ENCODE peak calls at places on chromosome 22, in six cellular contexts. G is GM12878, F is upper lobe of left lung, I is right cardiac atrium, V is adipocyte, L is Peyer's patch. H is an unnamed sample. For H3K4me1, the result is how much of the 10 kb centered on the place peaks cover.

GRCh38 chr22:30575011-30575671 is 676 bp upstream of the GAL3ST1 start:
- DNase-seq in G (no peak), F (no peak), L (no peak), I (peak), V (no peak), H (peak)

GRCh38 chr22:20610757-20611156 is 103.3 kb downstream of the MED15 start:
- DNase-seq in V (no peak), G (no peak), F (no peak), L (no peak), I (no peak), H (no peak)

GRCh38 chr22:38270091-38270972 is 2.5 kb downstream of the TMEM184B start:
- DNase-seq in V (peak), L (no peak), G (no peak), F (no peak), I (no peak), H (no peak)

GRCh38 chr22:28674121-28674563 is 5.5 kb downstream of the TTC28 start:
- DNase-seq in G (peak), L (peak), I (no peak), F (no peak), V (peak), H (no peak)

GRCh38 chr22:48585916-48586798 is 1241.5 kb downstream of the BRD1 start:
- DNase-seq in L (no peak), V (no peak), F (peak), G (no peak), I (peak), H (no peak)

GRCh38 chr22:19966908-19967750 is 25.5 kb upstream of the TXNRD2 start:
- DNase-seq in L (no peak), V (no peak), G (no peak), F (no peak), I (peak), H (no peak)

GRCh38 chr22:34057726-34058125 is 137.4 kb upstream of the LARGE1 start:
- DNase-seq in L (no peak), I (no peak), G (no peak), V (no peak), F (no peak), H (no peak)

GRCh38 chr22:44281706-44282637 is 30.8 kb downstream of the SHISAL1 start:
- DNase-seq in V (no peak), G (no peak), I (peak), L (no peak), F (no peak), H (no peak)

GRCh38 chr22:17114958-17115235 is 6.3 kb downstream of the TMEM121B start:
- DNase-seq in F (no peak), L (no peak), G (no peak), V (no peak), I (no peak), H (no peak)

GRCh38 chr22:37566329-37566837 is 6.1 kb downstream of the CDC42EP1 start:
- DNase-seq in F (peak), I (peak), V (no peak), G (no peak), L (peak), H (no peak)

GRCh38 chr22:48541401-48542098 is 1286.1 kb downstream of the BRD1 start:
- DNase-seq in G (no peak), L (no peak), V (no peak), I (no peak), F (peak), H (no peak)

GRCh38 chr22:37669586-37669985 is 5.8 kb upstream of the LGALS1 start:
- DNase-seq in I (no peak), F (no peak), G (no peak), L (no peak), V (peak), H (no peak)

GRCh38 chr22:35212020-35212419 is 45.3 kb upstream of the HMGXB4 start:
- DNase-seq in L (no peak), V (peak), I (no peak), G (no peak), F (no peak), H (no peak)

GRCh38 chr22:27952091-27952490 is 33.0 kb upstream of the PITPNB start:
- DNase-seq in G (no peak), L (no peak), I (no peak), V (peak), F (no peak), H (no peak)

GRCh38 chr22:31891366-31892079 is 52.8 kb upstream of the YWHAH start:
- DNase-seq in V (no peak), I (no peak), L (no peak), G (no peak), F (no peak), H (no peak)

GRCh38 chr22:28075260-28075981 is 156.4 kb upstream of the PITPNB start:
- DNase-seq in G (no peak), F (no peak), L (no peak), I (no peak), V (peak), H (peak)

GRCh38 chr22:38756631-38757463 is 1.0 kb upstream of the SUN2 start:
- DNase-seq in F (no peak), G (no peak), I (no peak), V (no peak), L (peak), H (no peak)

GRCh38 chr22:26573026-26573662 is 16.8 kb downstream of the TPST2 start:
- DNase-seq in L (peak), G (no peak), V (peak), I (peak), F (no peak), H (peak)

GRCh38 chr22:49178246-49179005 is 649.2 kb downstream of the BRD1 start:
- DNase-seq in G (no peak), I (no peak), V (no peak), F (peak), L (no peak), H (no peak)

GRCh38 chr22:49807780-49808708 is 19.6 kb downstream of the BRD1 start:
- DNase-seq in G (no peak), L (peak), V (no peak), F (no peak), I (no peak), H (no peak)

GRCh38 chr22:38505595-38506117 is 455 bp downstream of the DDX17 start:
- DNase-seq in F (peak), V (peak), I (peak), G (no peak), L (peak), H (peak)

GRCh38 chr22:38696606-38697005 is 4.1 kb downstream of the JOSD1 start:
- DNase-seq in V (peak), L (no peak), G (no peak), F (no peak), I (no peak), H (peak)

GRCh38 chr22:31639640-31640039 is 22.4 kb downstream of the PISD start:
- DNase-seq in F (no peak), V (no peak), G (no peak), I (peak), L (no peak), H (no peak)

GRCh38 chr22:39317084-39317755 is 2.2 kb downstream of the RPL3 start:
- DNase-seq in L (peak), G (no peak), F (no peak), I (peak), V (no peak), H (no peak)

GRCh38 chr22:33274214-33274828 is 216.1 kb upstream of the SYN3 start:
- DNase-seq in I (no peak), L (peak), F (no peak), V (peak), G (no peak), H (no peak)

GRCh38 chr22:48644108-48644507 is 1183.6 kb downstream of the BRD1 start:
- DNase-seq in G (no peak), I (peak), L (no peak), F (no peak), V (peak), H (no peak)

GRCh38 chr22:19036523-19037273 is 85.5 kb downstream of the DGCR2 start:
- DNase-seq in V (no peak), L (no peak), I (no peak), F (peak), G (no peak), H (no peak)

GRCh38 chr22:38872831-38873248 is 824 bp upstream of the CBX6 start:
- DNase-seq in G (no peak), L (peak), V (peak), I (peak), F (peak), H (peak)

GRCh38 chr22:20206709-20207215 is 55.9 kb upstream of the CCDC188 start:
- DNase-seq in I (no peak), L (peak), F (peak), V (no peak), G (no peak), H (no peak)

GRCh38 chr22:38513063-38513462 is 7.0 kb upstream of the DDX17 start:
- DNase-seq in V (no peak), L (no peak), I (no peak), F (no peak), G (no peak), H (no peak)

GRCh38 chr22:21641417-21641794 is 696 bp upstream of the SDF2L1 start:
- DNase-seq in F (no peak), I (peak), V (peak), L (no peak), G (no peak), H (no peak)

GRCh38 chr22:39308614-39309363 is 10.6 kb downstream of the RPL3 start:
- DNase-seq in G (no peak), F (peak), L (no peak), I (peak), V (peak), H (peak)

GRCh38 chr22:27149886-27150529 is 492.6 kb downstream of the MIAT start:
- DNase-seq in G (no peak), L (no peak), I (no peak), V (no peak), F (no peak), H (no peak)

GRCh38 chr22:17120711-17121234 is 387 bp downstream of the TMEM121B start:
- DNase-seq in I (no peak), V (peak), L (no peak), G (no peak), F (peak), H (no peak)

GRCh38 chr22:32100711-32101110 is 57.6 kb downstream of the SLC5A1 start:
- DNase-seq in G (no peak), L (no peak), F (no peak), V (no peak), I (no peak), H (no peak)

DNA sequence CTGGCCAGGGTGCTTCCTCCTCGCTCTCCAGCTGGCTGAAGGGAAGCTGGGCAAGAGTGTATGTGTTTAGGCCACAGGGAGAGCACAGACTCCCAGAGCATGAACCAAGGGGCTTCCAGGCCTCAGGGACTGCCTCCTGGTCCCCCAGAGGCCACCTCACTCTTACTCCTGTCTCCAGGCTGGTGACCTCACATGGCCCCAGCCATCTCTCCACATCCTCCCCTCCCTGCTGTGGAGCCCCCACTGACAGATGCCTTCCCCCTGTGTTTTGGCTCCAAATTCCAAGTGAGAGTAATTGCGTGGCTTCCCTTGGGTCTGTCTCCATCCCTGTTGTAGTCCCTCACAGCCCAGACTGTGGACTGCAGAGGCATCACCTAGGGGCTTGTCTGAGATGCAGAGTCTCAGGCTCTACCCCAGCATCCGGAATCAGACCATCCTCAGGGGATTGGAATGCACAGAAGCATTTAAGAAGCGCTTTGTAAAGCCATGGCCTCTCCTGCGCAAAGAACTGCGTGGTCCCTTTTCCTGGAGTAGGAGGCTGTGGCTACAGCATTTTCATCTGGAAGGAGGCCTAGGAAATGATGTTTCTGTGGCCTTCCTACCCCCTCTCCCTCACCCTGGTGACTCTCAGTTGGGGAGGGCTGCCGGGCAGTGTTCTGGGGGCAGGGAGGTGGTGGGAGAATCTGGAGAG is 91.1 kb downstream of the ATXN10 start:
- DNase-seq in G (no peak), L (no peak), F (no peak), I (no peak), V (no peak), H (no peak)
- H3K4me1 ChIP-seq in G (under half), L (under half), F (under half), I (under half), V (under half), H (under half)

DNA sequence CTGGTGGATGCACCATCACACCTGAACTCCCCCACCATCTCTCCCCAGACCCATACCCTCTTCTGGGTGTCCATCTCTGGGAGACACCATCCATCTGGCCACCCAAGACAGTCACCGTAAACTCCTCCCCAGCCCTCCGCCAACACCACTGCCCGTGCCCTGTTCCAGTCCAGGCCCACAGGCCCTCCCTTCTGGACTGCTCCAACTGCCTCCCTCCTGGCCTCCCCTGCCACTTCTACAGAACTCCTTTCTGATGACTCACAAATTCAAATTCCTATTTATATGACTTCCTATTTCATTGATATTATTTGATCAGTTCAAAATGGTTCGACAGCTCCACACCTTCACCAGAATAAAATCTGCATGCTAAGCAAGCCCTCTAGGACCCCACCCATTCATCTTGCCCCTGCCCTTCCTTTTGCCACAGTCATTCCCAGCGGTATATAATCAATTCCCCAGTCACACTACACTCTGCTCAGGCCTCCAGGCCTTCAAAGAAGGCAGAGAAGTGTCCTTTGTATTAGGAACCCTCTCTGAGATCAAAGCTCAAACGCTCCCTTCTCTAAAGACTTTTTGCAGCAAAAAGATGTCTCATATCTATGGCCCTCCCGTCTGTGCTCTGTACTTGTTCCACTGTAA is 29.1 kb downstream of the MYH9 start:
- DNase-seq in I (peak), F (no peak), G (no peak), V (no peak), L (no peak), H (no peak)
- H3K4me1 ChIP-seq in I (half or more), F (half or more), G (half or more), V (half or more), L (half or more), H (half or more)

GRCh38 chr22:40450651-40451050 is 80.3 kb downstream of the SGSM3 start:
- DNase-seq in V (no peak), I (no peak), F (no peak), L (no peak), G (no peak), H (no peak)
- H3K4me1 ChIP-seq in V (under half), I (under half), F (under half), L (under half), G (under half), H (half or more)

GRCh38 chr22:46761539-46762237 is 762 bp upstream of the TBC1D22A start:
- DNase-seq in G (no peak), L (no peak), I (no peak), F (no peak), V (peak), H (no peak)
- H3K4me1 ChIP-seq in G (under half), L (under half), I (under half), F (under half), V (under half), H (under half)

DNA sequence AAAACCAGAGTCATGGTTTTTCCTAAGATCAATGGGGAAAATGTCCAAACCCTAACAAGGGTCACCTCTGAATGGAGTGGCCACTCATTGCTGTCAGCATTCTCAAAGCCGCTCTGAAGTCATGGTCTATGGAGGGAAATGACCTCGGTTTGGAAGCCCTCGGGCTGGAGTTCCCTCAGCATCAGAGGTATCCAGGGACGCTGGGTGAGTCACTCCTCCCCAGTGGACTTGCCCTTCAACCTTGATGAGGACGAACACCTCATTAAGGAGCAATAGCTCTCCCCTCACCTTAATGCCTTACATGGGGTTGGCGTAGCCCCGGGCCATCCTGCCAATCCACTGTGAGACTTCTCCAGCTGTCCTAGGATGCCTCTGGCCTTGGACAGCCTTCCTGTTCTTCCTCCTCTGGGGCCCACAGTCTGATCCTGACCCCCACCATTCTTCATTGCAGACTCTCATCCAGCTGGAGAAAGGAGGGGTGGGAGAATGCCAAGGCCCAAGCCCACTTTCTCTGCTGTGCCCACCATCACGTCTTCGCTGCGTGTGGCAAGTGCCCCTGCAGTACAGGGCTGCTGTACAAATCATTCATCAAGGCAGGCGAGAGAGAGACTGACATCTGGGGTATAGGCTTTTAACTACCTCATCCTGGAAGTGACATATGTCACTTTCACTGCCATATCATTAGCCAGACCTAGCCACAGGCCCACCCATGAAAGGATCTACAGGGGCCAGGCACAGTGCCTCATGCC is 25.4 kb upstream of the MYH9 start:
- DNase-seq in V (no peak), I (no peak), L (no peak), F (no peak), G (no peak), H (no peak)
- H3K4me1 ChIP-seq in V (under half), I (under half), L (under half), F (under half), G (under half), H (under half)

GRCh38 chr22:46012182-46012880 is 35.4 kb upstream of the WNT7B start:
- DNase-seq in V (no peak), L (no peak), F (peak), I (no peak), G (no peak), H (no peak)
- H3K4me1 ChIP-seq in V (half or more), L (under half), F (under half), I (under half), G (under half), H (under half)

DNA sequence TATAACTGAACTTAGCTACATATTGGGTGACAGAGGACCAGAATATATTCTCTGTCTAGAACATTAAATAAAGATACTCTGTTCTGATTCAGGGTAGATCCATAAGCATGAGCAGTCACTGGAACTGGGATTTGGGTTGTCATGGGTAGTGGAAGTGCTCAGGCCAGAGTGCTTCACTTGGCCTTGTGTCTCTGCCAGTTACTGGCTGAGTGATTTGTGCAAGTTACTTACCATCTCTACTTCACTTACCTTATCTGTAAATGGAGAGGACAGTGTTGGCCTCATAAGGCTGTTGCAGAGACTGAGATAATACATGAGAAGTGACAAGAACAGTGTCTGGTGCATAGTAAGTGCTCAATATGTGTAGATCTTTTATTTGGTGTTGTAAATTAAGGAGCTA is 17.6 kb downstream of the ATXN10 start:
- DNase-seq in I (no peak), F (no peak), V (no peak), L (no peak), G (no peak), H (no peak)
- H3K4me1 ChIP-seq in I (under half), F (under half), V (half or more), L (under half), G (under half), H (under half)

GRCh38 chr22:42217019-42217751 is 53.3 kb downstream of the TCF20 start:
- DNase-seq in G (peak), V (no peak), L (no peak), I (no peak), F (no peak), H (no peak)
- H3K4me1 ChIP-seq in G (under half), V (under half), L (under half), I (under half), F (under half), H (under half)

DNA sequence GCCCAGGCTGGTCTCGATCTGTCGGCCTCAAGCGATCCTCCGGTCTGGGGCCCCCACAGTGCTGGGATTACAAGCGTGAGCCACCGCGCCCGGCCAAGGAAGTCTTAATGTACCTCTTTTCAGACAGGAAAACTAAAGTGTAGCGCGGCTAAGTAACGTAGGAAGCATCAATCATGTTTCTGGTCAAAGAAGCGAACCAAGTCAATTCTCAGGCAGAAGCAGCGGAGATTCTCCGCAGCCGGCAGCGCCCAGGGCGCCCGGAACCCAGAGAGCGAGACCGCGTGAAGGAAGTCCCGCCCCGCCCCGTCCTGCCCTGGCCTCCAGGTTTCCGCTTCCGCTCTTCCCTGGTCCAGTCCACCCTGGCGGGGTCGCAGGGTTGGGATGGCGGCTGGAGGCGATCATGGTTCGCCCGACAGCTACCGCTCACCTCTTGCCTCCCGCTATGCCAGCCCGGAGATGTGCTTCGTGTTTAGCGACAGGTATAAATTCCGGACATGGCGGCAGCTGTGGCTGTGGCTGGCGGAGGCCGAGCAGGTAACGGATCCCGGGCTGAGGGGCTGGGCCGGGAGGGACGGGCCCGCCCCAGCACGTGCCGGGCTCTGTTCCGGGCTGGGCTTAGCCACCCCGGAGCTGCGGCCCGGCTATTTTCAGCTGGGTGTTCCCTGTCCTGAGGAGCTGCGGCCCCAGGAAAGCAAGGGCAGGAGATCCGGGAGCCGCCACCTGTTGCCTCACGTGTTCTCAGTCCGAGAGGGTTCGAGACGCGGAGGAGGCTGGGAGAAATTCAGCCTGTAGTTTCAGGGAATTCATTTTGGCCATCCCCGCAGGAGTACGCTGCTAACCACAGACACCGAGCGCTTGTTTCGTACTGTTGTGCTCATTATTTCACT is at the start of gene ADSL:
- DNase-seq in V (peak), I (peak), F (peak), L (peak), G (peak), H (peak)
- H3K4me1 ChIP-seq in V (under half), I (under half), F (under half), L (under half), G (under half), H (under half)